ENCODE peak calls at places on chromosomes 11 and 22, in four cellular contexts. One of them, this sample, is unnamed.

GRCh38 chr11:21625982-21626381 is 566.9 kb upstream of the ANO5 start:
- DNase-seq in progenitor cell of endocrine pancreas: no peak
- DNase-seq in GM10248: no peak
- DNase-seq in right lobe of liver: no peak
- DNase-seq in this sample: no peak

GRCh38 chr11:92276773-92277172 is 52.2 kb downstream of the FAT3 start:
- DNase-seq in progenitor cell of endocrine pancreas: no peak
- DNase-seq in GM10248: no peak
- DNase-seq in right lobe of liver: no peak
- DNase-seq in this sample: no peak

GRCh38 chr11:76723548-76723947 is 53.0 kb upstream of the LRRC32 start:
- DNase-seq in progenitor cell of endocrine pancreas: no peak
- DNase-seq in GM10248: no peak
- DNase-seq in right lobe of liver: no peak
- DNase-seq in this sample: no peak

GRCh38 chr11:73394416-73395296 is 18.5 kb downstream of the RELT start:
- DNase-seq in progenitor cell of endocrine pancreas: no peak
- DNase-seq in GM10248: no peak
- DNase-seq in right lobe of liver: no peak
- DNase-seq in this sample: no peak

GRCh38 chr11:62127941-62128770 is 4.3 kb downstream of the INCENP start:
- DNase-seq in progenitor cell of endocrine pancreas: no peak
- DNase-seq in GM10248: no peak
- DNase-seq in right lobe of liver: no peak
- DNase-seq in this sample: no peak

GRCh38 chr22:50490531-50491308 is 4.1 kb downstream of the MIOX start:
- DNase-seq in progenitor cell of endocrine pancreas: no peak
- DNase-seq in GM10248: no peak
- DNase-seq in right lobe of liver: no peak
- DNase-seq in this sample: no peak

GRCh38 chr11:130721736-130722135 is 194.5 kb downstream of the SNX19 start:
- DNase-seq in progenitor cell of endocrine pancreas: no peak
- DNase-seq in GM10248: no peak
- DNase-seq in right lobe of liver: no peak
- DNase-seq in this sample: no peak

GRCh38 chr11:107259826-107260225 is 197.8 kb downstream of the CWF19L2 start:
- DNase-seq in progenitor cell of endocrine pancreas: no peak
- DNase-seq in GM10248: no peak
- DNase-seq in right lobe of liver: no peak
- DNase-seq in this sample: no peak

GRCh38 chr11:45859661-45860140 is 12.4 kb downstream of the CRY2 start:
- DNase-seq in progenitor cell of endocrine pancreas: no peak
- DNase-seq in GM10248: no peak
- DNase-seq in right lobe of liver: peak
- DNase-seq in this sample: no peak

GRCh38 chr22:47591709-47592108 is 829.3 kb downstream of the TBC1D22A start:
- DNase-seq in progenitor cell of endocrine pancreas: no peak
- DNase-seq in GM10248: no peak
- DNase-seq in right lobe of liver: no peak
- DNase-seq in this sample: no peak

GRCh38 chr22:37328017-37328416 is 45.7 kb downstream of the CYTH4 start:
- DNase-seq in progenitor cell of endocrine pancreas: no peak
- DNase-seq in GM10248: no peak
- DNase-seq in right lobe of liver: no peak
- DNase-seq in this sample: no peak

GRCh38 chr11:61883327-61883726 is 8.0 kb downstream of the FADS3 start:
- DNase-seq in progenitor cell of endocrine pancreas: no peak
- DNase-seq in GM10248: no peak
- DNase-seq in right lobe of liver: no peak
- DNase-seq in this sample: no peak

GRCh38 chr22:22767876-22768602 is 119.6 kb upstream of the IGLL5 start:
- DNase-seq in progenitor cell of endocrine pancreas: no peak
- DNase-seq in GM10248: no peak
- DNase-seq in right lobe of liver: no peak
- DNase-seq in this sample: peak

GRCh38 chr11:13216019-13217006 is 61.3 kb upstream of the BMAL1 start:
- DNase-seq in progenitor cell of endocrine pancreas: no peak
- DNase-seq in GM10248: no peak
- DNase-seq in right lobe of liver: no peak
- DNase-seq in this sample: no peak

GRCh38 chr11:75557649-75558494 is 4.2 kb upstream of the SERPINH1 start:
- DNase-seq in progenitor cell of endocrine pancreas: no peak
- DNase-seq in GM10248: no peak
- DNase-seq in right lobe of liver: no peak
- DNase-seq in this sample: no peak

GRCh38 chr11:33463059-33463458 is 205.9 kb downstream of the HIPK3 start:
- DNase-seq in progenitor cell of endocrine pancreas: no peak
- DNase-seq in GM10248: no peak
- DNase-seq in right lobe of liver: no peak
- DNase-seq in this sample: no peak

GRCh38 chr11:123303924-123304323 is 108.9 kb upstream of the CLMP start:
- DNase-seq in progenitor cell of endocrine pancreas: no peak
- DNase-seq in GM10248: no peak
- DNase-seq in right lobe of liver: no peak
- DNase-seq in this sample: no peak

GRCh38 chr11:123304828-123305530 is 109.9 kb upstream of the CLMP start:
- DNase-seq in progenitor cell of endocrine pancreas: no peak
- DNase-seq in GM10248: no peak
- DNase-seq in right lobe of liver: no peak
- DNase-seq in this sample: no peak

GRCh38 chr11:123300874-123301695 is 106.0 kb upstream of the CLMP start:
- DNase-seq in progenitor cell of endocrine pancreas: no peak
- DNase-seq in GM10248: no peak
- DNase-seq in right lobe of liver: no peak
- DNase-seq in this sample: no peak

GRCh38 chr11:123301696-123302400 is 106.8 kb upstream of the CLMP start:
- DNase-seq in progenitor cell of endocrine pancreas: peak
- DNase-seq in GM10248: peak
- DNase-seq in right lobe of liver: peak
- DNase-seq in this sample: peak

GRCh38 chr11:123302751-123303195 is 107.7 kb upstream of the CLMP start:
- DNase-seq in progenitor cell of endocrine pancreas: no peak
- DNase-seq in GM10248: peak
- DNase-seq in right lobe of liver: no peak
- DNase-seq in this sample: no peak
- TF ChIP-seq CTCF in progenitor cell of endocrine pancreas: peak
- TF ChIP-seq CTCF in GM10248: no peak
- TF ChIP-seq CTCF in right lobe of liver: no peak
- TF ChIP-seq CTCF in this sample: no peak

GRCh38 chr11:86274503-86274902 is 27.5 kb upstream of the HIKESHI start:
- DNase-seq in progenitor cell of endocrine pancreas: no peak
- DNase-seq in GM10248: no peak
- DNase-seq in right lobe of liver: no peak
- DNase-seq in this sample: no peak
- TF ChIP-seq CTCF in progenitor cell of endocrine pancreas: peak
- TF ChIP-seq CTCF in GM10248: no peak
- TF ChIP-seq CTCF in right lobe of liver: no peak
- TF ChIP-seq CTCF in this sample: peak

DNA sequence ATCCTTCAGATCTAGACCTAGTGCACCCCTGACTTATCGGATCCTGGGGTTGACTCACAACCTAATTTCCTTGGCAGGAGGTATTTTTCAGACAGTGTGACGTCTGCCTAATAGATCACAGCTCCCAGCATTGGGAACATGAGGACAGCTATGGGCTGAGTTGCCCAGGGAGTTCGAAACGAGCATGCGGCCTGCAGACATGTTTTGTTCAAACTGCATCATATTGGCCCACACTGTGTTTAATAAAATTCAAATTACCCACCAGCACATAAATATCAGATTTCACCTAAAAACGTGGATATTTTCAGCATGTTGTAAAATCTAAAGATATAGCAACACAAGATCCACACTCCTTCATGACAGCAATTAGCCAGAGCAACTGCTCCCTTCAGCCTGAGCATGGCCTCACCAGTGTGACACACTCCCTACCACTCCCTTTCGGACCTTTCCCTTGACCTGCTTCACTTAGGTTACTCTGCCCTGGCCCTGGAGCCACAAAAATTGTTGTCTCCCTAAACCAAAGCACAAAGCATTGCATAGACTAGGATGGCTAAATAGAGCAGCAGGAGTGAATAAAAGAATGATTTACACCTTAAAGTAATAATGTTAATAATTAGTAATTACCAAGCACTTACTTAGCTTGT is 53.6 kb upstream of the USP47 start:
- DNase-seq in progenitor cell of endocrine pancreas: no peak
- DNase-seq in GM10248: no peak
- DNase-seq in right lobe of liver: no peak
- DNase-seq in this sample: no peak
- TF ChIP-seq CTCF in progenitor cell of endocrine pancreas: no peak
- TF ChIP-seq CTCF in GM10248: no peak
- TF ChIP-seq CTCF in right lobe of liver: no peak
- TF ChIP-seq CTCF in this sample: peak

GRCh38 chr11:113540416-113541330 is 65.5 kb upstream of the DRD2 start:
- DNase-seq in progenitor cell of endocrine pancreas: no peak
- DNase-seq in GM10248: no peak
- DNase-seq in right lobe of liver: no peak
- DNase-seq in this sample: no peak
- TF ChIP-seq CTCF in progenitor cell of endocrine pancreas: peak
- TF ChIP-seq CTCF in GM10248: no peak
- TF ChIP-seq CTCF in right lobe of liver: no peak
- TF ChIP-seq CTCF in this sample: no peak

GRCh38 chr11:126391970-126392637 is 36.6 kb downstream of the ST3GAL4 start:
- DNase-seq in progenitor cell of endocrine pancreas: no peak
- DNase-seq in GM10248: no peak
- DNase-seq in right lobe of liver: no peak
- DNase-seq in this sample: no peak
- TF ChIP-seq CTCF in progenitor cell of endocrine pancreas: no peak
- TF ChIP-seq CTCF in GM10248: no peak
- TF ChIP-seq CTCF in right lobe of liver: peak
- TF ChIP-seq CTCF in this sample: no peak